ENCODE peak calls at places on chromosomes 4 and X, in four cellular contexts. F is GM19239, E is heart right ventricle, W is SIG-M5. D is an unnamed sample.

GRCh38 chrX:115029869-115030564 is 12.6 kb upstream of the IL13RA2 start:
- DNase-seq in F (no peak), E (no peak), W (no peak), D (no peak)

GRCh38 chr4:41122775-41123174 is 91.6 kb downstream of the APBB2 start:
- DNase-seq in E (no peak), F (no peak), W (no peak), D (no peak)

GRCh38 chr4:127632420-127633403 is at the start of gene INTU:
- DNase-seq in W (peak), F (no peak), E (peak), D (peak)

GRCh38 chr4:75630174-75630931 is at the start of gene CDKL2:
- DNase-seq in E (peak), F (peak), W (no peak), D (no peak)

GRCh38 chrX:38804481-38805293 is 3.4 kb downstream of the MID1IP1 start:
- DNase-seq in E (peak), W (no peak), F (no peak), D (peak)

GRCh38 chr4:165810726-165811125 is 62.3 kb upstream of the TLL1 start:
- DNase-seq in W (no peak), E (no peak), F (no peak), D (no peak)

GRCh38 chr4:161419822-161420221 is 744.0 kb downstream of the FSTL5 start:
- DNase-seq in E (no peak), W (no peak), F (no peak), D (peak)

GRCh38 chrX:150546711-150547153 is 21.7 kb upstream of the MTM1 start:
- DNase-seq in W (no peak), F (no peak), E (no peak), D (no peak)

GRCh38 chr4:86963697-86964096 is 28.9 kb downstream of the AFF1 start:
- DNase-seq in W (no peak), F (no peak), E (no peak), D (no peak)

GRCh38 chr4:84683065-84683464 is 100.1 kb downstream of the CDS1 start:
- DNase-seq in W (no peak), E (no peak), F (no peak), D (peak)

GRCh38 chrX:136214551-136214950 is 36.6 kb downstream of the MAP7D3 start:
- DNase-seq in W (no peak), F (no peak), E (no peak), D (no peak)

GRCh38 chr4:38154681-38155588 is 194.7 kb downstream of the PTTG2 start:
- DNase-seq in E (peak), W (no peak), F (no peak), D (no peak)

GRCh38 chr4:38004062-38004461 is 43.9 kb downstream of the PTTG2 start:
- DNase-seq in W (no peak), F (no peak), E (no peak), D (no peak)

GRCh38 chr4:95676190-95676589 is 127.4 kb upstream of the UNC5C start:
- DNase-seq in E (no peak), F (no peak), W (no peak), D (no peak)

GRCh38 chrX:108396188-108396885 is 41.9 kb downstream of the COL4A6 start:
- DNase-seq in W (no peak), F (no peak), E (no peak), D (no peak)

GRCh38 chrX:17814557-17814956 is 46.5 kb downstream of the RAI2 start:
- DNase-seq in E (no peak), W (no peak), F (no peak), D (no peak)

GRCh38 chr4:7120341-7120740 is 52.5 kb upstream of the GRPEL1 start:
- DNase-seq in F (no peak), W (no peak), E (no peak), D (peak)

GRCh38 chrX:22124098-22124497 is 92.0 kb downstream of the PHEX start:
- DNase-seq in F (no peak), E (no peak), W (no peak), D (no peak)

GRCh38 chrX:69025802-69026301 is 139.4 kb downstream of the PJA1 start:
- DNase-seq in F (no peak), W (no peak), E (no peak), D (no peak)

GRCh38 chr4:75916091-75916661 is 13.9 kb upstream of the PPEF2 start:
- DNase-seq in F (peak), E (no peak), W (no peak), D (peak)

D was measured in SK-MEL-5.